ENCODE peak calls at places on chromosomes 6 and 20, in ten cellular contexts. One of them, this sample, is unnamed.

GRCh38 chr20:33209789-33210188 is 7.4 kb upstream of the BPIFA3 start:
- DNase-seq in activated T-cell treated with anti-CD3 and anti-CD28 coated beads, Interleukin-2, amount 50 U/mL, for 72 hours: peak; percentile 45
- DNase-seq in tibial artery: peak; percentile 35
- DNase-seq in dermis microvascular lymphatic vessel endothelial cell: peak; percentile 51
- DNase-seq in HCT116: peak; percentile 18
- DNase-seq in activated T-helper 9 cell treated with anti-CD3 and anti-CD28 coated beads, Interleukin-2, amount 50 U/mL, for 16 hours: peak; percentile 6
- DNase-seq in GM23248: peak; percentile 78
- DNase-seq in keratinocyte: no peak
- DNase-seq in effector CD4-positive, alpha-beta T cell: no peak
- DNase-seq in HTR-8/SVneo: peak; percentile 80
- DNase-seq in this sample: peak; percentile 67

GRCh38 chr6:143746202-143747119 is 68.7 kb downstream of the PHACTR2 start:
- DNase-seq in effector CD4-positive, alpha-beta T cell: no peak
- DNase-seq in activated T-helper 9 cell treated with anti-CD3 and anti-CD28 coated beads, Interleukin-2, amount 50 U/mL, for 16 hours: no peak
- DNase-seq in HTR-8/SVneo: no peak
- DNase-seq in GM23248: no peak
- DNase-seq in tibial artery: no peak
- DNase-seq in keratinocyte: no peak
- DNase-seq in dermis microvascular lymphatic vessel endothelial cell: no peak
- DNase-seq in activated T-cell treated with anti-CD3 and anti-CD28 coated beads, Interleukin-2, amount 50 U/mL, for 72 hours: no peak
- DNase-seq in HCT116: no peak
- DNase-seq in this sample: no peak

GRCh38 chr6:2111162-2111677 is 134.2 kb downstream of the GMDS start:
- DNase-seq in tibial artery: no peak
- DNase-seq in effector CD4-positive, alpha-beta T cell: no peak
- DNase-seq in GM23248: peak; percentile 72
- DNase-seq in HTR-8/SVneo: peak; percentile 53
- DNase-seq in activated T-cell treated with anti-CD3 and anti-CD28 coated beads, Interleukin-2, amount 50 U/mL, for 72 hours: peak; percentile 18
- DNase-seq in activated T-helper 9 cell treated with anti-CD3 and anti-CD28 coated beads, Interleukin-2, amount 50 U/mL, for 16 hours: no peak
- DNase-seq in dermis microvascular lymphatic vessel endothelial cell: no peak
- DNase-seq in HCT116: peak; percentile 21
- DNase-seq in keratinocyte: peak; percentile 9
- DNase-seq in this sample: peak; percentile 95

GRCh38 chr20:51383891-51384510 is 158.5 kb downstream of the NFATC2 start:
- DNase-seq in tibial artery: no peak
- DNase-seq in activated T-helper 9 cell treated with anti-CD3 and anti-CD28 coated beads, Interleukin-2, amount 50 U/mL, for 16 hours: no peak
- DNase-seq in GM23248: peak; percentile 51
- DNase-seq in keratinocyte: no peak
- DNase-seq in HTR-8/SVneo: no peak
- DNase-seq in effector CD4-positive, alpha-beta T cell: no peak
- DNase-seq in dermis microvascular lymphatic vessel endothelial cell: no peak
- DNase-seq in activated T-cell treated with anti-CD3 and anti-CD28 coated beads, Interleukin-2, amount 50 U/mL, for 72 hours: no peak
- DNase-seq in HCT116: no peak
- DNase-seq in this sample: peak; percentile 30

GRCh38 chr6:100775667-100776066 is 105.5 kb downstream of the ASCC3 start:
- DNase-seq in GM23248: peak; percentile 18
- DNase-seq in tibial artery: no peak
- DNase-seq in keratinocyte: no peak
- DNase-seq in effector CD4-positive, alpha-beta T cell: no peak
- DNase-seq in activated T-helper 9 cell treated with anti-CD3 and anti-CD28 coated beads, Interleukin-2, amount 50 U/mL, for 16 hours: no peak
- DNase-seq in dermis microvascular lymphatic vessel endothelial cell: no peak
- DNase-seq in activated T-cell treated with anti-CD3 and anti-CD28 coated beads, Interleukin-2, amount 50 U/mL, for 72 hours: no peak
- DNase-seq in HTR-8/SVneo: no peak
- DNase-seq in HCT116: no peak
- DNase-seq in this sample: peak; percentile 5

GRCh38 chr6:31197559-31198305 is 27.2 kb upstream of the POU5F1 start:
- DNase-seq in GM23248: peak; percentile 91
- DNase-seq in activated T-cell treated with anti-CD3 and anti-CD28 coated beads, Interleukin-2, amount 50 U/mL, for 72 hours: peak; percentile 96
- DNase-seq in dermis microvascular lymphatic vessel endothelial cell: peak; percentile 82
- DNase-seq in keratinocyte: no peak
- DNase-seq in tibial artery: peak; percentile 92
- DNase-seq in HCT116: peak; percentile 66
- DNase-seq in HTR-8/SVneo: peak; percentile 78
- DNase-seq in activated T-helper 9 cell treated with anti-CD3 and anti-CD28 coated beads, Interleukin-2, amount 50 U/mL, for 16 hours: peak; percentile 87
- DNase-seq in effector CD4-positive, alpha-beta T cell: peak; percentile 93
- DNase-seq in this sample: peak; percentile 82

GRCh38 chr20:24081077-24081476 is 92.5 kb upstream of the GGTLC1 start:
- DNase-seq in HCT116: no peak
- DNase-seq in activated T-cell treated with anti-CD3 and anti-CD28 coated beads, Interleukin-2, amount 50 U/mL, for 72 hours: no peak
- DNase-seq in effector CD4-positive, alpha-beta T cell: no peak
- DNase-seq in dermis microvascular lymphatic vessel endothelial cell: no peak
- DNase-seq in tibial artery: no peak
- DNase-seq in HTR-8/SVneo: no peak
- DNase-seq in activated T-helper 9 cell treated with anti-CD3 and anti-CD28 coated beads, Interleukin-2, amount 50 U/mL, for 16 hours: no peak
- DNase-seq in keratinocyte: no peak
- DNase-seq in GM23248: no peak
- DNase-seq in this sample: no peak

GRCh38 chr6:150068786-150069648 is at the start of gene ULBP3:
- DNase-seq in effector CD4-positive, alpha-beta T cell: peak; percentile 41
- DNase-seq in activated T-cell treated with anti-CD3 and anti-CD28 coated beads, Interleukin-2, amount 50 U/mL, for 72 hours: peak; percentile 75
- DNase-seq in GM23248: peak; percentile 98
- DNase-seq in HTR-8/SVneo: peak; percentile 92
- DNase-seq in tibial artery: peak; percentile 88
- DNase-seq in HCT116: peak; percentile 89
- DNase-seq in keratinocyte: peak; percentile 57
- DNase-seq in activated T-helper 9 cell treated with anti-CD3 and anti-CD28 coated beads, Interleukin-2, amount 50 U/mL, for 16 hours: peak; percentile 57
- DNase-seq in dermis microvascular lymphatic vessel endothelial cell: peak; percentile 81
- DNase-seq in this sample: peak; percentile 95

GRCh38 chr6:106324726-106325335 is 729 bp downstream of the ATG5 start:
- DNase-seq in activated T-cell treated with anti-CD3 and anti-CD28 coated beads, Interleukin-2, amount 50 U/mL, for 72 hours: no peak
- DNase-seq in tibial artery: no peak
- DNase-seq in HCT116: no peak
- DNase-seq in keratinocyte: no peak
- DNase-seq in effector CD4-positive, alpha-beta T cell: no peak
- DNase-seq in GM23248: peak; percentile 53
- DNase-seq in dermis microvascular lymphatic vessel endothelial cell: no peak
- DNase-seq in HTR-8/SVneo: no peak
- DNase-seq in activated T-helper 9 cell treated with anti-CD3 and anti-CD28 coated beads, Interleukin-2, amount 50 U/mL, for 16 hours: no peak
- DNase-seq in this sample: no peak

GRCh38 chr6:48689498-48689897 is 578.5 kb upstream of the PTCHD4 start:
- DNase-seq in HCT116: no peak
- DNase-seq in dermis microvascular lymphatic vessel endothelial cell: no peak
- DNase-seq in effector CD4-positive, alpha-beta T cell: no peak
- DNase-seq in tibial artery: no peak
- DNase-seq in activated T-helper 9 cell treated with anti-CD3 and anti-CD28 coated beads, Interleukin-2, amount 50 U/mL, for 16 hours: no peak
- DNase-seq in GM23248: no peak
- DNase-seq in activated T-cell treated with anti-CD3 and anti-CD28 coated beads, Interleukin-2, amount 50 U/mL, for 72 hours: no peak
- DNase-seq in HTR-8/SVneo: no peak
- DNase-seq in keratinocyte: no peak
- DNase-seq in this sample: no peak

GRCh38 chr20:41664584-41664983 is 46.4 kb upstream of the CHD6 start:
- DNase-seq in keratinocyte: no peak
- DNase-seq in activated T-helper 9 cell treated with anti-CD3 and anti-CD28 coated beads, Interleukin-2, amount 50 U/mL, for 16 hours: no peak
- DNase-seq in tibial artery: no peak
- DNase-seq in GM23248: peak; percentile 23
- DNase-seq in HCT116: peak; percentile 37
- DNase-seq in activated T-cell treated with anti-CD3 and anti-CD28 coated beads, Interleukin-2, amount 50 U/mL, for 72 hours: no peak
- DNase-seq in HTR-8/SVneo: no peak
- DNase-seq in dermis microvascular lymphatic vessel endothelial cell: no peak
- DNase-seq in effector CD4-positive, alpha-beta T cell: no peak
- DNase-seq in this sample: peak; percentile 2

GRCh38 chr6:7841781-7842468 is 68.7 kb downstream of the TXNDC5 start:
- DNase-seq in HCT116: no peak
- DNase-seq in effector CD4-positive, alpha-beta T cell: no peak
- DNase-seq in keratinocyte: no peak
- DNase-seq in activated T-cell treated with anti-CD3 and anti-CD28 coated beads, Interleukin-2, amount 50 U/mL, for 72 hours: no peak
- DNase-seq in tibial artery: no peak
- DNase-seq in HTR-8/SVneo: no peak
- DNase-seq in dermis microvascular lymphatic vessel endothelial cell: no peak
- DNase-seq in GM23248: peak; percentile 46
- DNase-seq in activated T-helper 9 cell treated with anti-CD3 and anti-CD28 coated beads, Interleukin-2, amount 50 U/mL, for 16 hours: no peak
- DNase-seq in this sample: no peak

GRCh38 chr6:90184334-90185298 is 112.0 kb downstream of the BACH2 start:
- DNase-seq in activated T-helper 9 cell treated with anti-CD3 and anti-CD28 coated beads, Interleukin-2, amount 50 U/mL, for 16 hours: no peak
- DNase-seq in HCT116: peak; percentile 15
- DNase-seq in effector CD4-positive, alpha-beta T cell: no peak
- DNase-seq in dermis microvascular lymphatic vessel endothelial cell: peak; percentile 88
- DNase-seq in tibial artery: no peak
- DNase-seq in HTR-8/SVneo: no peak
- DNase-seq in keratinocyte: peak; percentile 54
- DNase-seq in GM23248: no peak
- DNase-seq in activated T-cell treated with anti-CD3 and anti-CD28 coated beads, Interleukin-2, amount 50 U/mL, for 72 hours: no peak
- DNase-seq in this sample: peak; percentile 94

GRCh38 chr20:10419550-10420133 is 14.4 kb downstream of the MKKS start:
- DNase-seq in dermis microvascular lymphatic vessel endothelial cell: no peak
- DNase-seq in effector CD4-positive, alpha-beta T cell: no peak
- DNase-seq in activated T-cell treated with anti-CD3 and anti-CD28 coated beads, Interleukin-2, amount 50 U/mL, for 72 hours: no peak
- DNase-seq in HTR-8/SVneo: no peak
- DNase-seq in HCT116: peak; percentile 76
- DNase-seq in activated T-helper 9 cell treated with anti-CD3 and anti-CD28 coated beads, Interleukin-2, amount 50 U/mL, for 16 hours: no peak
- DNase-seq in tibial artery: no peak
- DNase-seq in keratinocyte: peak; percentile 56
- DNase-seq in GM23248: no peak
- DNase-seq in this sample: peak; percentile 37

GRCh38 chr6:16333580-16333979 is 95.2 kb downstream of the GMPR start:
- DNase-seq in dermis microvascular lymphatic vessel endothelial cell: no peak
- DNase-seq in effector CD4-positive, alpha-beta T cell: no peak
- DNase-seq in activated T-cell treated with anti-CD3 and anti-CD28 coated beads, Interleukin-2, amount 50 U/mL, for 72 hours: no peak
- DNase-seq in HTR-8/SVneo: no peak
- DNase-seq in HCT116: no peak
- DNase-seq in activated T-helper 9 cell treated with anti-CD3 and anti-CD28 coated beads, Interleukin-2, amount 50 U/mL, for 16 hours: no peak
- DNase-seq in tibial artery: no peak
- DNase-seq in GM23248: peak; percentile 79
- DNase-seq in keratinocyte: peak; percentile 74
- DNase-seq in this sample: no peak

GRCh38 chr6:57209030-57209429 is 13.1 kb downstream of the RAB23 start:
- DNase-seq in HTR-8/SVneo: no peak
- DNase-seq in activated T-helper 9 cell treated with anti-CD3 and anti-CD28 coated beads, Interleukin-2, amount 50 U/mL, for 16 hours: no peak
- DNase-seq in keratinocyte: no peak
- DNase-seq in tibial artery: no peak
- DNase-seq in effector CD4-positive, alpha-beta T cell: no peak
- DNase-seq in HCT116: no peak
- DNase-seq in dermis microvascular lymphatic vessel endothelial cell: no peak
- DNase-seq in activated T-cell treated with anti-CD3 and anti-CD28 coated beads, Interleukin-2, amount 50 U/mL, for 72 hours: no peak
- DNase-seq in GM23248: no peak
- DNase-seq in this sample: no peak

GRCh38 chr20:56631318-56631989 is 2.3 kb downstream of the TFAP2C start:
- DNase-seq in GM23248: no peak
- DNase-seq in activated T-cell treated with anti-CD3 and anti-CD28 coated beads, Interleukin-2, amount 50 U/mL, for 72 hours: no peak
- DNase-seq in keratinocyte: no peak
- DNase-seq in effector CD4-positive, alpha-beta T cell: no peak
- DNase-seq in dermis microvascular lymphatic vessel endothelial cell: no peak
- DNase-seq in HTR-8/SVneo: no peak
- DNase-seq in activated T-helper 9 cell treated with anti-CD3 and anti-CD28 coated beads, Interleukin-2, amount 50 U/mL, for 16 hours: no peak
- DNase-seq in HCT116: no peak
- DNase-seq in tibial artery: no peak
- DNase-seq in this sample: no peak

GRCh38 chr20:9407805-9408421 is 106.5 kb upstream of the LAMP5 start:
- DNase-seq in HTR-8/SVneo: peak; percentile 71
- DNase-seq in effector CD4-positive, alpha-beta T cell: peak; percentile 7
- DNase-seq in keratinocyte: peak; percentile 21
- DNase-seq in GM23248: peak; percentile 68
- DNase-seq in HCT116: peak; percentile 54
- DNase-seq in tibial artery: peak; percentile 63
- DNase-seq in activated T-helper 9 cell treated with anti-CD3 and anti-CD28 coated beads, Interleukin-2, amount 50 U/mL, for 16 hours: no peak
- DNase-seq in activated T-cell treated with anti-CD3 and anti-CD28 coated beads, Interleukin-2, amount 50 U/mL, for 72 hours: peak; percentile 41
- DNase-seq in dermis microvascular lymphatic vessel endothelial cell: peak; percentile 51
- DNase-seq in this sample: peak; percentile 71

GRCh38 chr20:57995381-57995977 is 233.0 kb downstream of the ANKRD60 start:
- DNase-seq in HTR-8/SVneo: no peak
- DNase-seq in HCT116: no peak
- DNase-seq in GM23248: no peak
- DNase-seq in keratinocyte: no peak
- DNase-seq in activated T-cell treated with anti-CD3 and anti-CD28 coated beads, Interleukin-2, amount 50 U/mL, for 72 hours: no peak
- DNase-seq in tibial artery: no peak
- DNase-seq in effector CD4-positive, alpha-beta T cell: no peak
- DNase-seq in activated T-helper 9 cell treated with anti-CD3 and anti-CD28 coated beads, Interleukin-2, amount 50 U/mL, for 16 hours: no peak
- DNase-seq in dermis microvascular lymphatic vessel endothelial cell: no peak
- DNase-seq in this sample: no peak

GRCh38 chr20:61640846-61641245 is 388.8 kb downstream of the CDH4 start:
- DNase-seq in effector CD4-positive, alpha-beta T cell: no peak
- DNase-seq in HCT116: no peak
- DNase-seq in keratinocyte: no peak
- DNase-seq in dermis microvascular lymphatic vessel endothelial cell: no peak
- DNase-seq in HTR-8/SVneo: no peak
- DNase-seq in activated T-helper 9 cell treated with anti-CD3 and anti-CD28 coated beads, Interleukin-2, amount 50 U/mL, for 16 hours: no peak
- DNase-seq in activated T-cell treated with anti-CD3 and anti-CD28 coated beads, Interleukin-2, amount 50 U/mL, for 72 hours: no peak
- DNase-seq in tibial artery: no peak
- DNase-seq in GM23248: no peak
- DNase-seq in this sample: no peak

GRCh38 chr20:14453259-14453658 is 115.8 kb upstream of the FLRT3 start:
- DNase-seq in activated T-cell treated with anti-CD3 and anti-CD28 coated beads, Interleukin-2, amount 50 U/mL, for 72 hours: no peak
- DNase-seq in GM23248: no peak
- DNase-seq in effector CD4-positive, alpha-beta T cell: no peak
- DNase-seq in HTR-8/SVneo: no peak
- DNase-seq in HCT116: no peak
- DNase-seq in keratinocyte: no peak
- DNase-seq in dermis microvascular lymphatic vessel endothelial cell: no peak
- DNase-seq in activated T-helper 9 cell treated with anti-CD3 and anti-CD28 coated beads, Interleukin-2, amount 50 U/mL, for 16 hours: no peak
- DNase-seq in tibial artery: no peak
- DNase-seq in this sample: no peak

GRCh38 chr6:150964765-150965164 is 99.3 kb downstream of the MTHFD1L start:
- DNase-seq in GM23248: no peak
- DNase-seq in activated T-cell treated with anti-CD3 and anti-CD28 coated beads, Interleukin-2, amount 50 U/mL, for 72 hours: no peak
- DNase-seq in keratinocyte: no peak
- DNase-seq in HTR-8/SVneo: no peak
- DNase-seq in effector CD4-positive, alpha-beta T cell: no peak
- DNase-seq in tibial artery: no peak
- DNase-seq in HCT116: no peak
- DNase-seq in dermis microvascular lymphatic vessel endothelial cell: no peak
- DNase-seq in activated T-helper 9 cell treated with anti-CD3 and anti-CD28 coated beads, Interleukin-2, amount 50 U/mL, for 16 hours: no peak
- DNase-seq in this sample: peak; percentile 22

GRCh38 chr6:7758456-7758855 is 32.6 kb downstream of the BMP6 start:
- DNase-seq in GM23248: peak; percentile 95
- DNase-seq in HCT116: peak; percentile 7
- DNase-seq in dermis microvascular lymphatic vessel endothelial cell: no peak
- DNase-seq in tibial artery: no peak
- DNase-seq in effector CD4-positive, alpha-beta T cell: no peak
- DNase-seq in keratinocyte: no peak
- DNase-seq in activated T-cell treated with anti-CD3 and anti-CD28 coated beads, Interleukin-2, amount 50 U/mL, for 72 hours: no peak
- DNase-seq in activated T-helper 9 cell treated with anti-CD3 and anti-CD28 coated beads, Interleukin-2, amount 50 U/mL, for 16 hours: no peak
- DNase-seq in HTR-8/SVneo: peak; percentile 44
- DNase-seq in this sample: no peak

GRCh38 chr20:51541189-51542032 is 1.1 kb downstream of the NFATC2 start:
- DNase-seq in dermis microvascular lymphatic vessel endothelial cell: peak; percentile 76
- DNase-seq in activated T-cell treated with anti-CD3 and anti-CD28 coated beads, Interleukin-2, amount 50 U/mL, for 72 hours: peak; percentile 81
- DNase-seq in HTR-8/SVneo: no peak
- DNase-seq in effector CD4-positive, alpha-beta T cell: peak; percentile 77
- DNase-seq in GM23248: peak; percentile 32
- DNase-seq in keratinocyte: no peak
- DNase-seq in tibial artery: peak; percentile 92
- DNase-seq in HCT116: no peak
- DNase-seq in activated T-helper 9 cell treated with anti-CD3 and anti-CD28 coated beads, Interleukin-2, amount 50 U/mL, for 16 hours: peak; percentile 76
- DNase-seq in this sample: peak; percentile 86

GRCh38 chr6:151161363-151161762 is 78.4 kb upstream of the AKAP12 start:
- DNase-seq in activated T-cell treated with anti-CD3 and anti-CD28 coated beads, Interleukin-2, amount 50 U/mL, for 72 hours: no peak
- DNase-seq in tibial artery: no peak
- DNase-seq in activated T-helper 9 cell treated with anti-CD3 and anti-CD28 coated beads, Interleukin-2, amount 50 U/mL, for 16 hours: no peak
- DNase-seq in HTR-8/SVneo: no peak
- DNase-seq in keratinocyte: no peak
- DNase-seq in dermis microvascular lymphatic vessel endothelial cell: no peak
- DNase-seq in effector CD4-positive, alpha-beta T cell: no peak
- DNase-seq in GM23248: no peak
- DNase-seq in HCT116: no peak
- DNase-seq in this sample: no peak

GRCh38 chr6:155126727-155127439 is 131.8 kb downstream of the TIAM2 start:
- DNase-seq in HTR-8/SVneo: peak; percentile 76
- DNase-seq in effector CD4-positive, alpha-beta T cell: no peak
- DNase-seq in activated T-cell treated with anti-CD3 and anti-CD28 coated beads, Interleukin-2, amount 50 U/mL, for 72 hours: peak; percentile 86
- DNase-seq in tibial artery: no peak
- DNase-seq in keratinocyte: no peak
- DNase-seq in dermis microvascular lymphatic vessel endothelial cell: peak; percentile 80
- DNase-seq in HCT116: peak; percentile 93
- DNase-seq in GM23248: peak; percentile 86
- DNase-seq in activated T-helper 9 cell treated with anti-CD3 and anti-CD28 coated beads, Interleukin-2, amount 50 U/mL, for 16 hours: peak; percentile 46
- DNase-seq in this sample: peak; percentile 93

GRCh38 chr6:156658596-156659316 is 118.4 kb upstream of the ARID1B start:
- DNase-seq in GM23248: peak; percentile 45
- DNase-seq in tibial artery: no peak
- DNase-seq in HTR-8/SVneo: no peak
- DNase-seq in effector CD4-positive, alpha-beta T cell: no peak
- DNase-seq in activated T-cell treated with anti-CD3 and anti-CD28 coated beads, Interleukin-2, amount 50 U/mL, for 72 hours: no peak
- DNase-seq in activated T-helper 9 cell treated with anti-CD3 and anti-CD28 coated beads, Interleukin-2, amount 50 U/mL, for 16 hours: no peak
- DNase-seq in HCT116: no peak
- DNase-seq in dermis microvascular lymphatic vessel endothelial cell: no peak
- DNase-seq in keratinocyte: no peak
- DNase-seq in this sample: no peak

GRCh38 chr6:117270121-117270959 is 5.0 kb downstream of the VGLL2 start:
- DNase-seq in GM23248: no peak
- DNase-seq in dermis microvascular lymphatic vessel endothelial cell: no peak
- DNase-seq in activated T-cell treated with anti-CD3 and anti-CD28 coated beads, Interleukin-2, amount 50 U/mL, for 72 hours: no peak
- DNase-seq in HTR-8/SVneo: no peak
- DNase-seq in tibial artery: no peak
- DNase-seq in activated T-helper 9 cell treated with anti-CD3 and anti-CD28 coated beads, Interleukin-2, amount 50 U/mL, for 16 hours: no peak
- DNase-seq in keratinocyte: no peak
- DNase-seq in HCT116: no peak
- DNase-seq in effector CD4-positive, alpha-beta T cell: no peak
- DNase-seq in this sample: peak; percentile 17

This sample was measured in lung microvascular endothelial cell.